ENCODE peak calls at places on chromosomes 7 and 10, in nine cellular contexts. P, X, H, Q, M, J, B, R and E are unnamed samples.

GRCh38 chr10:104582604-104582951 is 58.5 kb upstream of the SORCS3 start:
- DNase-seq in P (no peak), X (no peak), H (no peak), Q (no peak), M (no peak), J (no peak), B (no peak), R (no peak), E (no peak)

GRCh38 chr10:119588071-119588470 is 8.7 kb downstream of the TIAL1 start:
- DNase-seq in P (no peak), X (no peak), H (no peak), Q (no peak), M (no peak), J (no peak), B (no peak), R (no peak), E (no peak)

GRCh38 chr7:152872061-152872744 is 112.7 kb downstream of the ACTR3B start:
- DNase-seq in P (no peak), X (no peak), H (peak), Q (no peak), M (no peak), J (no peak), B (no peak), R (no peak), E (no peak)

GRCh38 chr7:1810961-1811849 is 141.1 kb downstream of the ELFN1 start:
- DNase-seq in P (no peak), X (no peak), H (no peak), Q (no peak), M (peak), J (no peak), B (no peak), R (no peak), E (no peak)

GRCh38 chr7:130435455-130435854 is 5.4 kb downstream of the CEP41 start:
- DNase-seq in P (no peak), X (no peak), H (no peak), Q (no peak), M (no peak), J (no peak), B (no peak), R (no peak), E (no peak)

GRCh38 chr10:122786269-122786668 is 59.4 kb downstream of the CUZD1 start:
- DNase-seq in P (peak), X (peak), H (no peak), Q (no peak), M (peak), J (no peak), B (no peak), R (peak), E (no peak)

GRCh38 chr10:73480158-73480557 is 15.7 kb downstream of the PPP3CB start:
- DNase-seq in P (peak), X (no peak), H (no peak), Q (no peak), M (no peak), J (no peak), B (no peak), R (no peak), E (no peak)

GRCh38 chr7:16989883-16990413 is 108.2 kb upstream of the AGR3 start:
- DNase-seq in P (peak), X (peak), H (no peak), Q (peak), M (peak), J (peak), B (peak), R (no peak), E (no peak)

GRCh38 chr10:91901784-91902677 is 7.3 kb downstream of the FGFBP3 start:
- DNase-seq in P (peak), X (no peak), H (no peak), Q (peak), M (peak), J (peak), B (no peak), R (no peak), E (no peak)

GRCh38 chr10:121362026-121362425 is 236.2 kb downstream of the FGFR2 start:
- DNase-seq in P (no peak), X (no peak), H (no peak), Q (no peak), M (no peak), J (no peak), B (peak), R (no peak), E (no peak)

GRCh38 chr7:43431020-43431595 is 151.8 kb upstream of the STK17A start:
- DNase-seq in P (no peak), X (no peak), H (no peak), Q (no peak), M (no peak), J (no peak), B (no peak), R (no peak), E (no peak)

GRCh38 chr7:91019686-91020385 is 244.4 kb upstream of the FZD1 start:
- DNase-seq in P (no peak), X (no peak), H (no peak), Q (no peak), M (no peak), J (no peak), B (no peak), R (no peak), E (no peak)

GRCh38 chr7:96303105-96303685 is 18.7 kb downstream of the SLC25A13 start:
- DNase-seq in P (peak), X (no peak), H (no peak), Q (no peak), M (peak), J (peak), B (no peak), R (no peak), E (no peak)

GRCh38 chr7:43117025-43117424 is 4.6 kb downstream of the HECW1 start:
- DNase-seq in P (no peak), X (no peak), H (no peak), Q (no peak), M (no peak), J (no peak), B (no peak), R (no peak), E (no peak)

GRCh38 chr7:93298671-93299070 is 66.5 kb downstream of the VPS50 start:
- DNase-seq in P (no peak), X (no peak), H (no peak), Q (no peak), M (no peak), J (no peak), B (no peak), R (no peak), E (no peak)

GRCh38 chr7:895451-896052 is 19.2 kb downstream of the GET4 start:
- DNase-seq in P (no peak), X (no peak), H (no peak), Q (no peak), M (no peak), J (no peak), B (no peak), R (no peak), E (no peak)

GRCh38 chr7:143974457-143974856 is 19.8 kb downstream of the OR2F1 start:
- DNase-seq in P (peak), X (no peak), H (no peak), Q (no peak), M (peak), J (peak), B (no peak), R (no peak), E (no peak)

GRCh38 chr10:91856637-91857036 is 52.6 kb downstream of the FGFBP3 start:
- DNase-seq in P (peak), X (no peak), H (no peak), Q (no peak), M (peak), J (no peak), B (no peak), R (no peak), E (no peak)

GRCh38 chr10:30432631-30433285 is 1.2 kb upstream of the MAP3K8 start:
- DNase-seq in P (no peak), X (no peak), H (no peak), Q (peak), M (no peak), J (peak), B (peak), R (no peak), E (no peak)

GRCh38 chr10:63825111-63825510 is 303.9 kb downstream of the REEP3 start:
- DNase-seq in P (no peak), X (no peak), H (no peak), Q (no peak), M (no peak), J (no peak), B (no peak), R (no peak), E (no peak)

GRCh38 chr10:63825766-63826165 is 304.6 kb downstream of the REEP3 start:
- DNase-seq in P (no peak), X (no peak), H (no peak), Q (no peak), M (no peak), J (no peak), B (no peak), R (no peak), E (no peak)

GRCh38 chr10:63822496-63822895 is 301.3 kb downstream of the REEP3 start:
- DNase-seq in P (no peak), X (no peak), H (no peak), Q (no peak), M (no peak), J (no peak), B (no peak), R (no peak), E (no peak)

DNA sequence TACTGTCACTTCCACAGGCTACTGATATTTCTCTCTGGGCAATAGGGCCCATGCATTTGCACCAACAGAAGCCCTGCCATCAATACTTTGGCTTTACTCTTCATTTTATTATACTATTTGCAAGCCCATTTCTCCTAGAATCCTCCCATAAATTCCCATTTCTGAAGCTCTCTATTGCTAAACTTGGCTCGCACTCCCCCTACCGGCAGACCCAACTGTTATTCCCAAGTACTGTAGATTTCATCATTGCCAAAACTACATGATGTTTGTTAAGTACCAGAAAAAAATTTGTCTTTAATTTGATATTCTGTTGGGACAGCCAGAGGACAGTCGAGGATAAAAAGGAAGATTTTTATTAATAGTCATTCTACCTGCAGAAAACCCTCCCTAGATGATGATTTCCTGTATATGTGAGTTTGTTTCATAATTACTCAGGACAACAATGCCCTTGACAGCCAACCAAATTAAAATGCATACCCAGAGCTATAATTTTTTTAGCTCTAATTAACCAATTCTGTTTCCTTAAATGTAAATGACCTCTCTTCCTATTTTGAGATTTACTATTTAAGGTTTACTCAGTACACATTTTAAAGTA is 298.6 kb downstream of the REEP3 start:
- DNase-seq in P (peak), X (peak), H (no peak), Q (peak), M (peak), J (peak), B (peak), R (peak), E (peak)
- TF ChIP-seq CTCF in P (peak), X (peak), H (no peak), Q (peak), M (peak), J (peak), B (peak), R (peak), E (peak)

GRCh38 chr10:133394064-133394663 is at the start of gene MTG1:
- DNase-seq in P (peak), X (peak), H (peak), Q (peak), M (peak), J (peak), B (peak), R (peak), E (peak)
- TF ChIP-seq CTCF in P (no peak), X (peak), H (no peak), Q (peak), M (no peak), J (no peak), B (peak), R (no peak), E (no peak)

GRCh38 chr10:132371641-132372081 is 25.3 kb upstream of the PWWP2B start:
- DNase-seq in P (peak), X (no peak), H (no peak), Q (no peak), M (no peak), J (no peak), B (peak), R (no peak), E (no peak)
- TF ChIP-seq CTCF in P (peak), X (peak), H (no peak), Q (no peak), M (peak), J (no peak), B (no peak), R (peak), E (peak)

GRCh38 chr10:60208676-60209269 is 180.9 kb downstream of the ANK3 start:
- DNase-seq in P (peak), X (no peak), H (no peak), Q (no peak), M (peak), J (no peak), B (no peak), R (no peak), E (no peak)
- TF ChIP-seq CTCF in P (peak), X (peak), H (no peak), Q (peak), M (peak), J (peak), B (peak), R (peak), E (peak)

GRCh38 chr7:7745258-7745657 is 26.9 kb upstream of the RPA3 start:
- DNase-seq in P (no peak), X (no peak), H (no peak), Q (no peak), M (no peak), J (no peak), B (no peak), R (no peak), E (no peak)

GRCh38 chr7:7739718-7740355 is 21.4 kb upstream of the RPA3 start:
- DNase-seq in P (no peak), X (no peak), H (no peak), Q (no peak), M (no peak), J (no peak), B (no peak), R (no peak), E (no peak)

GRCh38 chr7:7739204-7739603 is 20.8 kb upstream of the RPA3 start:
- DNase-seq in P (no peak), X (no peak), H (no peak), Q (no peak), M (no peak), J (no peak), B (no peak), R (no peak), E (no peak)

GRCh38 chr7:7738622-7739021 is 20.2 kb upstream of the RPA3 start:
- DNase-seq in P (no peak), X (no peak), H (no peak), Q (no peak), M (no peak), J (no peak), B (no peak), R (no peak), E (no peak)

DNA sequence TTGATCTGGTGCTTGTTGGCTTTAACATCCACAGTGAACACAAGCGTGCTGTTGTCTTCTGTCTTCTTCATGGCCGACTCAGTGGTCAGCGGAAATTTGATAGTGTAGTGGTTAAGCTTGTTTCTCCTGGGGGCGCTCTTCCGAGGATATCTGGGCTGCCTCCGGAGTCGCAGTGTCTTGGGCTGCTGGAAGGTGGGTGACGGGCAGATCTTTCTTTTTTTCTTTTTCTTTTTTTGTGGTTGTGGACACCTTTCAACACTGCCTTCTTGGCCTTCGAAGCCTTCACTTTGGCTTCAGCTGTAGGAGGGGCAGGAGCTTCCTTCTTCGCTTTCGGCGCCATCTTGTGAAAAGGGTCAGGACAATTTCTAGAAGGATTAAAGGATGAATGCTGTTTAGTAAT is 23.8 kb upstream of the RPA3 start:
- DNase-seq in P (no peak), X (no peak), H (no peak), Q (no peak), M (no peak), J (no peak), B (no peak), R (no peak), E (no peak)
- TF ChIP-seq CTCF in P (peak), X (no peak), H (no peak), Q (no peak), M (no peak), J (no peak), B (no peak), R (no peak), E (no peak)

GRCh38 chr7:80453699-80454340 is 58.0 kb downstream of the GNAT3 start:
- DNase-seq in P (peak), X (no peak), H (no peak), Q (no peak), M (peak), J (no peak), B (no peak), R (no peak), E (no peak)
- TF ChIP-seq CTCF in P (peak), X (peak), H (no peak), Q (peak), M (peak), J (peak), B (peak), R (peak), E (peak)

DNA sequence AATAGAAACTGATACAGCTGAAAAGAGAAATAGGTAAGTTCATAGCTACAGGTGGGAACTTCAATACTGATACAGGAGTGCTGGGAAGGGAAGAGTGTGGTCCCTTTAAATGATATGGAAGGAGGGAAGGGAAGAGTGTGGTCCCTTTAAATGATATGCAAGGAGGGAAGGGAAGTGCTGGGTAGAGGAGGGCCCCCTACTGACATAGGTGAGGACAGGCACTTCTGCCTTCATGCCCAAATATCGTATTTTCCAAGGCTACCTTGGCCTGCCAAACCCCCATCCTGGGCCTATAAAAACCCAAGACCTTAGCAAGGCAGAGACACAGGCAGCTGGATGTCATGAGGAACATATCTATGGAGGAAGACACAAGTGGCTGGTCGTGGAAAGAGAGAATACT is 92.3 kb downstream of the MAGI2 start:
- DNase-seq in P (peak), X (no peak), H (no peak), Q (no peak), M (no peak), J (no peak), B (no peak), R (no peak), E (no peak)
- TF ChIP-seq CTCF in P (peak), X (no peak), H (no peak), Q (no peak), M (no peak), J (no peak), B (no peak), R (no peak), E (no peak)

DNA sequence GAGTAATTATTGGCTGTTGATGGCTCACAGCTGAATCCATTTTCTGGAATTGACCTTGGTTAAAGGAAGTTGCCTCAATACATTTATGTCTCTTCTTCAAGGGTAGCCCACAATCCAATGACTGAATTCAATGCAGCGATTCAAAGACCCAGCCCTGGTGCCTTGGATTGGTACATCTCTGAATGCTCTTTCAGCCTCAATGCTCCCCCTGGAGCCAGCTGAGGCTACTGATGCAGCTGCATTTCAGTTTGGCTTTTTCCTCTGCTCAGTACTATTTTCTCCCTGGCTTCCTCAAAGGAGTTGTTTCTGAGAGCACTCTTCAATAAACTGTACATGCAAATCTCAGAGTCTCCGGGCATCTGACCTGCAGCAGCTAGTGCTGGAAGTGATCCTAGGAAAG is 633 bp upstream of the EBLN1 start:
- DNase-seq in P (no peak), X (no peak), H (no peak), Q (no peak), M (no peak), J (no peak), B (no peak), R (no peak), E (no peak)
- TF ChIP-seq CTCF in P (no peak), X (peak), H (no peak), Q (no peak), M (no peak), J (no peak), B (no peak), R (no peak), E (no peak)

DNA sequence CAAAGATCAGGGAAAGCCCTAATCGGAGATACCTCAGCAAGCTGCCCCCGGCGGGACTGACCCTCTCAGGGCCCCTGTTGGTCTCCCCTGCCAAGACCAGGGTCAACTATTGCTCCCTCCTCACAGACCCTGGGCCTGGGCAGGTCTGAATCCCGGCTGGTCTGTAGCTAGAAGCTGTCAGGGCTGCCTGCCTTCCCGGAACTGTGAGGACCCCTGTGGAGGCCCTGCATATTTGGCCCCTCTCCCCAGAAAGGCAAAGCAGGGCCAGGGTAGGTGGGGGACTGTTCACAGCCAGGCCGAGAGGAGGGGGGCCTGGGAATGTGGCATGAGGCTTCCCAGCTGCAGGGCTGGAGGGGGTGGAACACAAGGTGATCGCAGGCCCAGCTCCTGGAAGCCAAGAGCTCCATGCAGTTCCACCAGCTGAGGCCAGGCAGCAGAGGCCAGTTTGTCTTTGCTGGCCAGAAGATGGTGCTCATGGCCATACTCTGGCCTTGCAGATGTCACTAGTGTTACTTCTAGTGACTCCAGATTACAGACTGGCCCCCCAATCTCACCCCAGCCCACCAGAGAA is 24.1 kb downstream of the TBATA start:
- DNase-seq in P (peak), X (no peak), H (no peak), Q (no peak), M (peak), J (no peak), B (peak), R (peak), E (no peak)
- TF ChIP-seq CTCF in P (peak), X (no peak), H (no peak), Q (no peak), M (peak), J (no peak), B (no peak), R (no peak), E (no peak)